ENCODE peak calls at places on chromosomes 13 and 19, in seven cellular contexts. One of them, this sample, is unnamed. For H3K36me3, the result is how much of the 10 kb centered on the place peaks cover.

GRCh38 chr19:45103200-45103624 is 10.2 kb downstream of the PPP1R37 start:
- DNase-seq in CD4-positive, alpha-beta memory T cell: peak
- DNase-seq in thoracic aorta: no peak
- DNase-seq in lung: no peak
- DNase-seq in GM12878: no peak
- DNase-seq in psoas muscle: no peak
- DNase-seq in tibial nerve: no peak
- DNase-seq in this sample: peak

GRCh38 chr19:38362076-38362945 is 12.1 kb upstream of the PSMD8 start:
- DNase-seq in CD4-positive, alpha-beta memory T cell: peak
- DNase-seq in thoracic aorta: no peak
- DNase-seq in GM12878: no peak
- DNase-seq in psoas muscle: peak
- DNase-seq in lung: peak
- DNase-seq in tibial nerve: peak
- DNase-seq in this sample: peak

GRCh38 chr19:19909654-19910053 is 8.9 kb downstream of the ZNF93 start:
- DNase-seq in CD4-positive, alpha-beta memory T cell: no peak
- DNase-seq in lung: no peak
- DNase-seq in psoas muscle: no peak
- DNase-seq in thoracic aorta: no peak
- DNase-seq in tibial nerve: no peak
- DNase-seq in GM12878: no peak
- DNase-seq in this sample: no peak

GRCh38 chr19:2260341-2260751 is 4.1 kb upstream of the JSRP1 start:
- DNase-seq in GM12878: no peak
- DNase-seq in psoas muscle: no peak
- DNase-seq in tibial nerve: no peak
- DNase-seq in thoracic aorta: no peak
- DNase-seq in lung: no peak
- DNase-seq in CD4-positive, alpha-beta memory T cell: peak
- DNase-seq in this sample: no peak

GRCh38 chr19:8611890-8612806 is 1.6 kb upstream of the ADAMTS10 start:
- DNase-seq in lung: no peak
- DNase-seq in psoas muscle: peak
- DNase-seq in GM12878: no peak
- DNase-seq in thoracic aorta: peak
- DNase-seq in CD4-positive, alpha-beta memory T cell: no peak
- DNase-seq in tibial nerve: no peak
- DNase-seq in this sample: peak

GRCh38 chr19:8004723-8005513 is 523 bp downstream of the ELAVL1 start:
- DNase-seq in thoracic aorta: no peak
- DNase-seq in tibial nerve: no peak
- DNase-seq in CD4-positive, alpha-beta memory T cell: peak
- DNase-seq in lung: no peak
- DNase-seq in psoas muscle: no peak
- DNase-seq in GM12878: no peak
- DNase-seq in this sample: peak

GRCh38 chr19:38714354-38714778 is 29.9 kb downstream of the CAPN12 start:
- DNase-seq in lung: no peak
- DNase-seq in GM12878: no peak
- DNase-seq in tibial nerve: no peak
- DNase-seq in CD4-positive, alpha-beta memory T cell: no peak
- DNase-seq in psoas muscle: no peak
- DNase-seq in thoracic aorta: no peak
- DNase-seq in this sample: no peak

GRCh38 chr13:51887441-51887840 is 25.7 kb downstream of the CCDC70 start:
- DNase-seq in psoas muscle: no peak
- DNase-seq in GM12878: no peak
- DNase-seq in tibial nerve: no peak
- DNase-seq in lung: no peak
- DNase-seq in CD4-positive, alpha-beta memory T cell: no peak
- DNase-seq in thoracic aorta: no peak
- DNase-seq in this sample: no peak

GRCh38 chr19:33771308-33772101 is 25.2 kb upstream of the KCTD15 start:
- DNase-seq in lung: peak
- DNase-seq in tibial nerve: no peak
- DNase-seq in CD4-positive, alpha-beta memory T cell: peak
- DNase-seq in GM12878: no peak
- DNase-seq in thoracic aorta: no peak
- DNase-seq in psoas muscle: peak
- DNase-seq in this sample: peak

GRCh38 chr13:114282143-114282685 is 813 bp downstream of the UPF3A start:
- DNase-seq in lung: peak
- DNase-seq in psoas muscle: peak
- DNase-seq in thoracic aorta: no peak
- DNase-seq in tibial nerve: no peak
- DNase-seq in CD4-positive, alpha-beta memory T cell: peak
- DNase-seq in GM12878: peak
- DNase-seq in this sample: peak

GRCh38 chr13:99442273-99442895 is 58.9 kb upstream of the TM9SF2 start:
- DNase-seq in thoracic aorta: no peak
- DNase-seq in lung: no peak
- DNase-seq in GM12878: no peak
- DNase-seq in CD4-positive, alpha-beta memory T cell: peak
- DNase-seq in psoas muscle: no peak
- DNase-seq in tibial nerve: no peak
- DNase-seq in this sample: peak

GRCh38 chr19:16457195-16457953 is 14.4 kb downstream of the EPS15L1 start:
- DNase-seq in GM12878: no peak
- DNase-seq in tibial nerve: no peak
- DNase-seq in psoas muscle: peak
- DNase-seq in lung: no peak
- DNase-seq in thoracic aorta: no peak
- DNase-seq in CD4-positive, alpha-beta memory T cell: no peak
- DNase-seq in this sample: peak

GRCh38 chr19:12695997-12696365 is 450 bp downstream of the FBXW9 start:
- DNase-seq in lung: no peak
- DNase-seq in thoracic aorta: no peak
- DNase-seq in GM12878: no peak
- DNase-seq in psoas muscle: no peak
- DNase-seq in tibial nerve: no peak
- DNase-seq in CD4-positive, alpha-beta memory T cell: no peak
- DNase-seq in this sample: no peak

GRCh38 chr13:59442946-59443345 is 720.8 kb downstream of the DIAPH3 start:
- DNase-seq in tibial nerve: no peak
- DNase-seq in psoas muscle: no peak
- DNase-seq in thoracic aorta: no peak
- DNase-seq in lung: no peak
- DNase-seq in GM12878: no peak
- DNase-seq in CD4-positive, alpha-beta memory T cell: no peak
- DNase-seq in this sample: no peak

GRCh38 chr19:39307822-39308530 is 11.8 kb downstream of the IFNL1 start:
- DNase-seq in GM12878: no peak
- DNase-seq in lung: no peak
- DNase-seq in psoas muscle: no peak
- DNase-seq in CD4-positive, alpha-beta memory T cell: no peak
- DNase-seq in tibial nerve: no peak
- DNase-seq in thoracic aorta: no peak
- DNase-seq in this sample: peak

GRCh38 chr19:40872209-40872608 is 9.8 kb downstream of the CYP2A7 start:
- DNase-seq in GM12878: no peak
- DNase-seq in tibial nerve: no peak
- DNase-seq in thoracic aorta: no peak
- DNase-seq in CD4-positive, alpha-beta memory T cell: no peak
- DNase-seq in psoas muscle: no peak
- DNase-seq in lung: no peak
- DNase-seq in this sample: no peak

GRCh38 chr19:23415034-23415433 is 19.8 kb upstream of the ZNF91 start:
- DNase-seq in lung: no peak
- DNase-seq in CD4-positive, alpha-beta memory T cell: no peak
- DNase-seq in GM12878: no peak
- DNase-seq in thoracic aorta: no peak
- DNase-seq in tibial nerve: no peak
- DNase-seq in psoas muscle: no peak
- DNase-seq in this sample: no peak

GRCh38 chr19:23409392-23410048 is 14.2 kb upstream of the ZNF91 start:
- DNase-seq in CD4-positive, alpha-beta memory T cell: no peak
- DNase-seq in thoracic aorta: no peak
- DNase-seq in GM12878: no peak
- DNase-seq in psoas muscle: no peak
- DNase-seq in lung: no peak
- DNase-seq in tibial nerve: no peak
- DNase-seq in this sample: peak

GRCh38 chr19:23406716-23407115 is 11.4 kb upstream of the ZNF91 start:
- DNase-seq in CD4-positive, alpha-beta memory T cell: no peak
- DNase-seq in psoas muscle: no peak
- DNase-seq in thoracic aorta: no peak
- DNase-seq in GM12878: no peak
- DNase-seq in tibial nerve: no peak
- DNase-seq in lung: no peak
- DNase-seq in this sample: no peak

GRCh38 chr19:23407597-23407996 is 12.3 kb upstream of the ZNF91 start:
- DNase-seq in CD4-positive, alpha-beta memory T cell: no peak
- DNase-seq in lung: no peak
- DNase-seq in tibial nerve: no peak
- DNase-seq in psoas muscle: no peak
- DNase-seq in GM12878: no peak
- DNase-seq in thoracic aorta: no peak
- DNase-seq in this sample: no peak

GRCh38 chr19:23410155-23410554 is 14.9 kb upstream of the ZNF91 start:
- DNase-seq in psoas muscle: no peak
- DNase-seq in thoracic aorta: no peak
- DNase-seq in tibial nerve: no peak
- DNase-seq in CD4-positive, alpha-beta memory T cell: no peak
- DNase-seq in GM12878: no peak
- DNase-seq in lung: no peak
- DNase-seq in this sample: no peak
- H3K4me3 ChIP-seq in psoas muscle: no peak
- H3K4me3 ChIP-seq in thoracic aorta: no peak
- H3K4me3 ChIP-seq in tibial nerve: no peak
- H3K4me3 ChIP-seq in CD4-positive, alpha-beta memory T cell: no peak
- H3K4me3 ChIP-seq in GM12878: no peak
- H3K4me3 ChIP-seq in lung: no peak
- H3K4me3 ChIP-seq in this sample: no peak

DNA sequence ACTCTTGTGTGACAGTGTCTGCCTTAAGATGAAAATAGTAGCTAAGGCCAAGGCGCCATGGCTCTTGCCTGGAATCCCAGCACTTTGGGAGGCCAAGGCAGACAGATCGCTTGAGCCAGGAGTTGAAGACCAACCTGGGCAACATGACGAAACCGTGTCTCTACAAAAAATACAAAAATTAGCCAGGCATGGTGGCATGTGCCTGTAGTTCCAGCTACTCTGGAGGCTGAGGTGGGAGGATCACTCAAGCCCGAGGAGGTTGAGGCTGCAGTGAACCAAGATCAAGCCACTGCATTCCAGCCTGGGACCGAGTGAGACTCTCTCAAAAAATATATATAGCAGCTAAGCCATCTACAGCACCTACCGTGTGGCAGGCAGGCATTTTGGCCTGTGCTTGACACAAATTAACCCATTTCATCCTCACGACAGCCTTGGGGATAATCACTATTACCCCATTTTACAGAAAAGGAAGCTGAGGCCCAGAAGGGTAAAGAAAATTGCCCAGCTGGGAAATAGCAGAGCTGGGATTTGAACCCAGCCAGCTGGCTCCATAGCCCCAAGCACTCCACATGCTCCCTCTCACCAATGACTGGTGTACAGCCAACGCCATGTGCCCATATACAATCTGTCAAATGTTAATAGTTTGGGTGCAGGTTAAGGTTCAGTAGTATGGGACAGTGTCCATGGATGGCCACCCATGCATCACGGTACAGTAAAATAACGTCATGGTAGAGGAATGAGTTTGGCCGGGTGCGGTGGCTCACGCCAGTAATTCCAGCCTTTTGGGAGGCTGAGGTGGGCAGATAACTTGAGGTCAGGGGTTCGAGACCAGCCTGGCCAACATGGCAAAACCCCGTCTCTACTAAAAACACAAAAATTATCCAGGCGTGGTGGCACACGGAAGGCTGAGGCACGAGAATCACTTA is 3.1 kb downstream of the SLC1A5 start:
- DNase-seq in CD4-positive, alpha-beta memory T cell: no peak
- DNase-seq in thoracic aorta: no peak
- DNase-seq in GM12878: no peak
- DNase-seq in lung: no peak
- DNase-seq in psoas muscle: no peak
- DNase-seq in tibial nerve: no peak
- DNase-seq in this sample: peak
- H3K36me3 ChIP-seq in CD4-positive, alpha-beta memory T cell: under half
- H3K36me3 ChIP-seq in thoracic aorta: under half
- H3K36me3 ChIP-seq in GM12878: under half
- H3K36me3 ChIP-seq in lung: under half
- H3K36me3 ChIP-seq in psoas muscle: under half
- H3K36me3 ChIP-seq in tibial nerve: under half
- H3K36me3 ChIP-seq in this sample: under half

GRCh38 chr19:14114439-14114838 is 3.1 kb downstream of the PRKACA start:
- DNase-seq in psoas muscle: no peak
- DNase-seq in CD4-positive, alpha-beta memory T cell: no peak
- DNase-seq in lung: no peak
- DNase-seq in tibial nerve: no peak
- DNase-seq in GM12878: no peak
- DNase-seq in thoracic aorta: no peak
- DNase-seq in this sample: no peak

GRCh38 chr19:14116525-14116917 is 1.0 kb downstream of the PRKACA start:
- DNase-seq in CD4-positive, alpha-beta memory T cell: no peak
- DNase-seq in lung: no peak
- DNase-seq in GM12878: no peak
- DNase-seq in psoas muscle: no peak
- DNase-seq in tibial nerve: no peak
- DNase-seq in thoracic aorta: no peak
- DNase-seq in this sample: peak

GRCh38 chr19:14115761-14116160 is 1.8 kb downstream of the PRKACA start:
- DNase-seq in CD4-positive, alpha-beta memory T cell: no peak
- DNase-seq in psoas muscle: no peak
- DNase-seq in thoracic aorta: no peak
- DNase-seq in tibial nerve: no peak
- DNase-seq in GM12878: no peak
- DNase-seq in lung: no peak
- DNase-seq in this sample: no peak

GRCh38 chr19:14113762-14114414 is 3.7 kb downstream of the PRKACA start:
- DNase-seq in psoas muscle: peak
- DNase-seq in CD4-positive, alpha-beta memory T cell: peak
- DNase-seq in thoracic aorta: no peak
- DNase-seq in tibial nerve: no peak
- DNase-seq in lung: peak
- DNase-seq in GM12878: no peak
- DNase-seq in this sample: peak

DNA sequence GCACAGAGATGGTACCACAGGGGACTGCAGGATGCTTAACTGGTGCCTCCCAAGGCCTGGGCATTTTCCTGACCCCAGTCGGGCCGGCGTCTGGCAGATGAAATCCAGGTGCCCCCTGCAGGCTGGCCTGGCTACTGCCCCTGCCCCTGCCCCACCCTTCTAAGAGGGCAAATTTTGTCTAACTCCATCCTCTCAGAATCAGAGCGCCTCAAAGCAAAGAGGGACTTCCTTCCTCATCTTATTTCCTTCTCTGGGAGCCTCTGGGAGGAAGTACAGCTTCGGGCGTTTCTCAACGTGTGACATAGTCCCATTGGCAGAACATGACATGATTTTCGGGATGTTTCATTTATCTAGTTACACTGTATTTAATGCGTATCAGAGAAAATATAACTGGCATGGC is 2.7 kb downstream of the PRKACA start:
- DNase-seq in thoracic aorta: no peak
- DNase-seq in tibial nerve: no peak
- DNase-seq in lung: peak
- DNase-seq in psoas muscle: peak
- DNase-seq in GM12878: no peak
- DNase-seq in CD4-positive, alpha-beta memory T cell: no peak
- DNase-seq in this sample: peak
- H3K4me3 ChIP-seq in thoracic aorta: no peak
- H3K4me3 ChIP-seq in tibial nerve: no peak
- H3K4me3 ChIP-seq in lung: no peak
- H3K4me3 ChIP-seq in psoas muscle: peak
- H3K4me3 ChIP-seq in GM12878: no peak
- H3K4me3 ChIP-seq in CD4-positive, alpha-beta memory T cell: no peak
- H3K4me3 ChIP-seq in this sample: no peak

GRCh38 chr19:4932711-4933110 is 23.4 kb downstream of the UHRF1 start:
- DNase-seq in lung: no peak
- DNase-seq in tibial nerve: no peak
- DNase-seq in psoas muscle: no peak
- DNase-seq in thoracic aorta: no peak
- DNase-seq in CD4-positive, alpha-beta memory T cell: no peak
- DNase-seq in GM12878: no peak
- DNase-seq in this sample: no peak
- H3K36me3 ChIP-seq in lung: under half
- H3K36me3 ChIP-seq in tibial nerve: under half
- H3K36me3 ChIP-seq in psoas muscle: under half
- H3K36me3 ChIP-seq in thoracic aorta: under half
- H3K36me3 ChIP-seq in CD4-positive, alpha-beta memory T cell: under half
- H3K36me3 ChIP-seq in GM12878: under half
- H3K36me3 ChIP-seq in this sample: under half

This sample was measured in H7.